ENCODE peak calls at places on chromosomes 1 and 21, in six cellular contexts. One of them, this sample, is unnamed.
A peak's percentile ranks its signal among the peaks of the same experiment; 100 is the strongest.

GRCh38 chr1:167342846-167343245 is 122.2 kb downstream of the POU2F1 start:
- DNase-seq in tibial artery: no peak
- DNase-seq in body of pancreas: no peak
- DNase-seq in mammary epithelial cell: no peak
- DNase-seq in HCT116: no peak
- DNase-seq in heart left ventricle: no peak
- DNase-seq in this sample: no peak

GRCh38 chr1:90114521-90115141 is 119.7 kb downstream of the ZNF326 start:
- DNase-seq in tibial artery: no peak
- DNase-seq in body of pancreas: no peak
- DNase-seq in mammary epithelial cell: peak; percentile 41
- DNase-seq in HCT116: peak; percentile 56
- DNase-seq in heart left ventricle: no peak
- DNase-seq in this sample: no peak

GRCh38 chr1:68107771-68108170 is 57.3 kb upstream of the DIRAS3 start:
- DNase-seq in tibial artery: no peak
- DNase-seq in body of pancreas: no peak
- DNase-seq in mammary epithelial cell: peak; percentile 75
- DNase-seq in HCT116: no peak
- DNase-seq in heart left ventricle: no peak
- DNase-seq in this sample: no peak

GRCh38 chr1:23555949-23556640 is 3.2 kb downstream of the ID3 start:
- DNase-seq in tibial artery: peak; percentile 80
- DNase-seq in body of pancreas: peak; percentile 56
- DNase-seq in mammary epithelial cell: peak; percentile 89
- DNase-seq in HCT116: peak; percentile 67
- DNase-seq in heart left ventricle: no peak
- DNase-seq in this sample: peak; percentile 43

GRCh38 chr1:183248989-183249691 is 63.1 kb downstream of the LAMC2 start:
- DNase-seq in tibial artery: no peak
- DNase-seq in body of pancreas: no peak
- DNase-seq in mammary epithelial cell: no peak
- DNase-seq in HCT116: no peak
- DNase-seq in heart left ventricle: no peak
- DNase-seq in this sample: no peak

GRCh38 chr21:45334591-45335081 is 46.9 kb upstream of the POFUT2 start:
- DNase-seq in tibial artery: peak; percentile 56
- DNase-seq in body of pancreas: no peak
- DNase-seq in mammary epithelial cell: no peak
- DNase-seq in HCT116: no peak
- DNase-seq in heart left ventricle: no peak
- DNase-seq in this sample: no peak

GRCh38 chr1:246043556-246043955 is 463.5 kb downstream of the SMYD3 start:
- DNase-seq in tibial artery: no peak
- DNase-seq in body of pancreas: no peak
- DNase-seq in mammary epithelial cell: peak; percentile 10
- DNase-seq in HCT116: no peak
- DNase-seq in heart left ventricle: no peak
- DNase-seq in this sample: no peak

GRCh38 chr1:85464497-85465098 is 361 bp downstream of the DDAH1 start:
- DNase-seq in tibial artery: peak; percentile 82
- DNase-seq in body of pancreas: peak; percentile 76
- DNase-seq in mammary epithelial cell: peak; percentile 52
- DNase-seq in HCT116: peak; percentile 15
- DNase-seq in heart left ventricle: peak; percentile 77
- DNase-seq in this sample: peak; percentile 85

GRCh38 chr1:148264374-148265276 is 112.5 kb upstream of the NBPF11 start:
- DNase-seq in tibial artery: no peak
- DNase-seq in body of pancreas: no peak
- DNase-seq in mammary epithelial cell: peak; percentile 96
- DNase-seq in HCT116: peak; percentile 94
- DNase-seq in heart left ventricle: peak; percentile 21
- DNase-seq in this sample: no peak

GRCh38 chr1:173048629-173049326 is 2.0 kb downstream of the TNFSF18 start:
- DNase-seq in tibial artery: no peak
- DNase-seq in body of pancreas: no peak
- DNase-seq in mammary epithelial cell: peak; percentile 62
- DNase-seq in HCT116: no peak
- DNase-seq in heart left ventricle: no peak
- DNase-seq in this sample: no peak
- TF ChIP-seq CTCF in tibial artery: no peak
- TF ChIP-seq CTCF in body of pancreas: no peak
- TF ChIP-seq CTCF in mammary epithelial cell: no peak
- TF ChIP-seq CTCF in HCT116: no peak
- TF ChIP-seq CTCF in heart left ventricle: no peak
- TF ChIP-seq CTCF in this sample: no peak

GRCh38 chr1:9651565-9652378 is at the start of gene PIK3CD:
- DNase-seq in tibial artery: no peak
- DNase-seq in body of pancreas: no peak
- DNase-seq in mammary epithelial cell: peak; percentile 25
- DNase-seq in HCT116: no peak
- DNase-seq in heart left ventricle: no peak
- DNase-seq in this sample: no peak

GRCh38 chr1:9652379-9653194 is 1.1 kb downstream of the PIK3CD start:
- DNase-seq in tibial artery: no peak
- DNase-seq in body of pancreas: no peak
- DNase-seq in mammary epithelial cell: no peak
- DNase-seq in HCT116: no peak
- DNase-seq in heart left ventricle: no peak
- DNase-seq in this sample: peak; percentile 36

GRCh38 chr1:9653783-9654517 is 2.4 kb downstream of the PIK3CD start:
- DNase-seq in tibial artery: no peak
- DNase-seq in body of pancreas: no peak
- DNase-seq in mammary epithelial cell: no peak
- DNase-seq in HCT116: no peak
- DNase-seq in heart left ventricle: no peak
- DNase-seq in this sample: no peak

GRCh38 chr1:9653195-9653782 is 1.8 kb downstream of the PIK3CD start:
- DNase-seq in tibial artery: no peak
- DNase-seq in body of pancreas: no peak
- DNase-seq in mammary epithelial cell: no peak
- DNase-seq in HCT116: no peak
- DNase-seq in heart left ventricle: no peak
- DNase-seq in this sample: no peak

DNA sequence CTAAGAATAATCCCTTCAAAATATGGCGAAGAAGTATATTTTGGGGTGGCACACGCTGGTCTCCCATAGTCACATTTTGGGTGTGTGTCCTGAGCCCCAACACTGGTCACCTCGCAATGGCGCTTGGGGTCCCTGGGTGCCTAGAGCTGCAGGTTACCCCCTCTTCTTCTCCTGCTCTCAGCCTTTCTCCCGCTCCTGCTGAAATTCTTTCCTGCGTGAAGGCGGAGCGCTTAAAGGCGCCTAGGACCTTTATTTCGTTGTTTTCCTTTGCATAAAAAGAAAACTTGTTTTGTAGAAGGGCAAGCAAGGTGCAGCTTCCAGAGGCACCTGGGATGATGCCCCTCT is 339 bp upstream of the PIK3CD start:
- DNase-seq in tibial artery: no peak
- DNase-seq in body of pancreas: no peak
- DNase-seq in mammary epithelial cell: no peak
- DNase-seq in HCT116: no peak
- DNase-seq in heart left ventricle: no peak
- DNase-seq in this sample: no peak
- H3K4me3 ChIP-seq in tibial artery: peak overlapping the region; percentile 36
- H3K4me3 ChIP-seq in body of pancreas: no peak overlapping the region
- H3K4me3 ChIP-seq in mammary epithelial cell: no peak overlapping the region
- H3K4me3 ChIP-seq in HCT116: peak overlapping the region; percentile 61
- H3K4me3 ChIP-seq in heart left ventricle: peak overlapping the region; percentile 60
- H3K4me3 ChIP-seq in this sample: no peak overlapping the region

GRCh38 chr1:12151465-12151864 is 15.3 kb upstream of the TNFRSF1B start:
- DNase-seq in tibial artery: no peak
- DNase-seq in body of pancreas: no peak
- DNase-seq in mammary epithelial cell: no peak
- DNase-seq in HCT116: no peak
- DNase-seq in heart left ventricle: no peak
- DNase-seq in this sample: no peak
- H3K4me1 ChIP-seq in tibial artery: peaks cover 5% of the 10 kb centered on the region
- H3K4me1 ChIP-seq in body of pancreas: peaks cover 5% of the 10 kb centered on the region
- H3K4me1 ChIP-seq in mammary epithelial cell: no peaks in the 10 kb centered on the region
- H3K4me1 ChIP-seq in HCT116: peaks cover 40% of the 10 kb centered on the region
- H3K4me1 ChIP-seq in heart left ventricle: peaks cover 12% of the 10 kb centered on the region
- H3K4me1 ChIP-seq in this sample: peaks cover 34% of the 10 kb centered on the region

DNA sequence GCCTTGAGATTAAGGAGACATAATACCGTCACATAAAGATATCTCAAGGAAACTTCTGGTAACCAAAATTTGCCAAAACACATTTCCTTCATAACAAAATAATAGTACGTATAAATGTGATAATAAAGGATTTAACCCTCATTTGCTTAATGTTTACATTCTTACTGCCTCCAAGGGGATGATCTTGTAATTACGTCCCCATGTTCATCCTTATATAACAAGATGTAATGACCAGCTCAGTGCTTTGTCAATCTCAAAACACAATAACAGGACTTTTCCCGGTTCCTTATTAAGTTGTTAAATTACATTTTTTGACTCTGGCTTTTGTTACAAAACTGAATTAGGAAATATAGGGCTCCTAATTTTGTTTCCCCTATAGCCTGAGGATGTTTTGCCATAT is 41.3 kb upstream of the UHMK1 start:
- DNase-seq in tibial artery: no peak
- DNase-seq in body of pancreas: no peak
- DNase-seq in mammary epithelial cell: no peak
- DNase-seq in HCT116: no peak
- DNase-seq in heart left ventricle: no peak
- DNase-seq in this sample: no peak
- TF ChIP-seq CTCF in tibial artery: no peak
- TF ChIP-seq CTCF in body of pancreas: no peak
- TF ChIP-seq CTCF in mammary epithelial cell: no peak
- TF ChIP-seq CTCF in HCT116: peak; percentile 21
- TF ChIP-seq CTCF in heart left ventricle: no peak
- TF ChIP-seq CTCF in this sample: no peak

DNA sequence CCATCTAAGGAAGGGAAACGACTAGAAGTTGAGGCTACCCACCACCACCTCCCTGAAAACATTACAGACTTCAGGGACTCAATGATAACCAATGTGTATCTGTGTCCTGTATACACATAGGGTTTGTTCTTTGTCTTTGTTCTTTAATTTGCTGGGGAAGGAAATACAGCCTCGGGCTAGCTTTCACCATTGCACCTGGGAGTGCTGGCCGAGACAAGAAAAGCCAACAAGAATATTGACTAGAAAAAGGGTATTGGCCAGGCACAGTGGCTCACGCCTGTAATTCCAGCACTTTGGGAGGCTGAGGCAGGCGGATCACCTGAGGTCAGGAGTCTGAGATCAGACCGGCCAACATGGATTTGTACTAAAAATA is 50.4 kb downstream of the MDM4 start:
- DNase-seq in tibial artery: no peak
- DNase-seq in body of pancreas: no peak
- DNase-seq in mammary epithelial cell: no peak
- DNase-seq in HCT116: no peak
- DNase-seq in heart left ventricle: no peak
- DNase-seq in this sample: no peak
- H3K4me3 ChIP-seq in tibial artery: no peak overlapping the region
- H3K4me3 ChIP-seq in body of pancreas: no peak overlapping the region
- H3K4me3 ChIP-seq in mammary epithelial cell: no peak overlapping the region
- H3K4me3 ChIP-seq in HCT116: no peak overlapping the region
- H3K4me3 ChIP-seq in heart left ventricle: no peak overlapping the region
- H3K4me3 ChIP-seq in this sample: no peak overlapping the region

GRCh38 chr1:91871994-91872393 is 14.0 kb downstream of the TGFBR3 start:
- DNase-seq in tibial artery: no peak
- DNase-seq in body of pancreas: no peak
- DNase-seq in mammary epithelial cell: peak; percentile 26
- DNase-seq in HCT116: no peak
- DNase-seq in heart left ventricle: no peak
- DNase-seq in this sample: no peak
- H3K4me1 ChIP-seq in tibial artery: peaks cover 8% of the 10 kb centered on the region
- H3K4me1 ChIP-seq in body of pancreas: peaks cover 13% of the 10 kb centered on the region
- H3K4me1 ChIP-seq in mammary epithelial cell: peaks cover 12% of the 10 kb centered on the region
- H3K4me1 ChIP-seq in HCT116: peaks cover 14% of the 10 kb centered on the region
- H3K4me1 ChIP-seq in heart left ventricle: peaks cover 27% of the 10 kb centered on the region
- H3K4me1 ChIP-seq in this sample: no peaks in the 10 kb centered on the region

DNA sequence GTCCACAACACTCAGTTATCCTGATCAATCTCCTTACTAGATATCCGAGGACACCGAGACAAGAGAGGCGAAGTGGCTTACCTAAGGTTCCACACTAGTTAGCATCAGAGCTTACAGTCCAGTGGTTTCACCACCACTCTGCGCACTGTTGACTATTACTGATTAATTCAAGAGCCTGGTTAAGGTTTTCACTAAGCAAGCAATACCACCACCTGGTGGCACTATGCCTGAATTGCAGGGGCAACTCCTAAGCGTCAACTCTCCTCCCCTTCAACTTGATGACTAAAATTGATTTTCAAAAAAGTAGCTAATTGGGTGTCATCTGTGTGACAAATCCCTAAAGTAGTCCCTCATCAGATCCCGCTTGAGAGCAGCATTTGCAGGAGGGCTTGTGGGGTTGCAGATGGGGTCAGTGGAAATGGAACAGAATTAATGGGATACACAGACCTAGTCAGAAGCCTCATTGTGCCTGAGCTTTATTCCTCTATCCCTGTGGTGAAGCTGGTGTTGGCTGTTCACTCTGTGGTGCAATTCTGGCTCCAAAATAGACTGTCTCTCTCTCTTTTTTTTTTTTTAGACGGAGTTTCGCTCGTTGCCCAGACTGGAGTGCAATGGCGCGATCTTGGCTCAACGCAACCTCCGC is 9.1 kb downstream of the TTC22 start:
- DNase-seq in tibial artery: no peak
- DNase-seq in body of pancreas: no peak
- DNase-seq in mammary epithelial cell: no peak
- DNase-seq in HCT116: peak; percentile 51
- DNase-seq in heart left ventricle: no peak
- DNase-seq in this sample: no peak
- TF ChIP-seq CTCF in tibial artery: no peak
- TF ChIP-seq CTCF in body of pancreas: peak; percentile 42
- TF ChIP-seq CTCF in mammary epithelial cell: peak; percentile 82
- TF ChIP-seq CTCF in HCT116: peak; percentile 93
- TF ChIP-seq CTCF in heart left ventricle: no peak
- TF ChIP-seq CTCF in this sample: peak; percentile 36

This sample was measured in mucosa of descending colon.